ENCODE peak calls at places on chromosome 22, in five cellular contexts. Y is breast epithelium, O is fibroblast of pulmonary artery, G is epithelial cell of esophagus, W is heart left ventricle. C is an unnamed sample.

GRCh38 chr22:25368271-25368670 is 148.8 kb downstream of the CRYBB2 start:
- DNase-seq in Y (no peak), W (no peak), O (peak; percentile 71), G (peak; percentile 65), C (no peak)

GRCh38 chr22:32661296-32661695 is 140.2 kb upstream of the TIMP3 start:
- DNase-seq in G (peak; percentile 69), O (peak; percentile 87), W (peak; percentile 84), Y (peak; percentile 59), C (no peak)

GRCh38 chr22:45246060-45246985 is 5.6 kb upstream of the KIAA0930 start:
- DNase-seq in W (no peak), O (peak; percentile 91), G (peak; percentile 97), Y (no peak), C (peak; percentile 93)

GRCh38 chr22:19122752-19123492 is 710 bp upstream of the DGCR2 start:
- DNase-seq in Y (peak; percentile 27), G (no peak), O (no peak), W (no peak), C (no peak)

GRCh38 chr22:36546932-36547331 is 18.0 kb upstream of the EIF3D start:
- DNase-seq in W (no peak), Y (no peak), G (peak; percentile 93), O (peak; percentile 61), C (no peak)

GRCh38 chr22:31253949-31254348 is 38.3 kb downstream of the PIK3IP1 start:
- DNase-seq in G (peak; percentile 100), Y (peak; percentile 99), W (no peak), O (peak; percentile 22), C (peak; percentile 88)

GRCh38 chr22:37403267-37403960 is 23.9 kb downstream of the ELFN2 start:
- DNase-seq in O (no peak), Y (no peak), W (no peak), G (no peak), C (no peak)

GRCh38 chr22:49999063-49999900 is 13.3 kb downstream of the IL17REL start:
- DNase-seq in O (no peak), W (peak; percentile 76), G (peak; percentile 23), Y (no peak), C (peak; percentile 65)

GRCh38 chr22:21866821-21867527 is 471 bp downstream of the MAPK1 start:
- DNase-seq in O (no peak), W (peak; percentile 68), G (peak; percentile 19), Y (no peak), C (peak; percentile 19)

GRCh38 chr22:50477923-50478322 is 3.1 kb upstream of the SBF1 start:
- DNase-seq in W (no peak), O (no peak), Y (no peak), G (no peak), C (no peak)

GRCh38 chr22:25764270-25765015 is 22.5 kb downstream of the MYO18B start:
- DNase-seq in Y (no peak), O (no peak), G (no peak), W (no peak), C (no peak)

GRCh38 chr22:39662677-39663034 is 92.1 kb downstream of the CACNA1I start:
- DNase-seq in G (no peak), W (no peak), O (no peak), Y (no peak), C (no peak)

GRCh38 chr22:39661501-39661841 is 90.9 kb downstream of the CACNA1I start:
- DNase-seq in Y (no peak), O (no peak), W (no peak), G (no peak), C (no peak)

GRCh38 chr22:39663751-39664150 is 93.2 kb downstream of the CACNA1I start:
- DNase-seq in O (no peak), G (no peak), W (no peak), Y (peak; percentile 22), C (no peak)

GRCh38 chr22:39664485-39665200 is 94.1 kb downstream of the CACNA1I start:
- DNase-seq in G (no peak), O (no peak), W (no peak), Y (no peak), C (no peak)

DNA sequence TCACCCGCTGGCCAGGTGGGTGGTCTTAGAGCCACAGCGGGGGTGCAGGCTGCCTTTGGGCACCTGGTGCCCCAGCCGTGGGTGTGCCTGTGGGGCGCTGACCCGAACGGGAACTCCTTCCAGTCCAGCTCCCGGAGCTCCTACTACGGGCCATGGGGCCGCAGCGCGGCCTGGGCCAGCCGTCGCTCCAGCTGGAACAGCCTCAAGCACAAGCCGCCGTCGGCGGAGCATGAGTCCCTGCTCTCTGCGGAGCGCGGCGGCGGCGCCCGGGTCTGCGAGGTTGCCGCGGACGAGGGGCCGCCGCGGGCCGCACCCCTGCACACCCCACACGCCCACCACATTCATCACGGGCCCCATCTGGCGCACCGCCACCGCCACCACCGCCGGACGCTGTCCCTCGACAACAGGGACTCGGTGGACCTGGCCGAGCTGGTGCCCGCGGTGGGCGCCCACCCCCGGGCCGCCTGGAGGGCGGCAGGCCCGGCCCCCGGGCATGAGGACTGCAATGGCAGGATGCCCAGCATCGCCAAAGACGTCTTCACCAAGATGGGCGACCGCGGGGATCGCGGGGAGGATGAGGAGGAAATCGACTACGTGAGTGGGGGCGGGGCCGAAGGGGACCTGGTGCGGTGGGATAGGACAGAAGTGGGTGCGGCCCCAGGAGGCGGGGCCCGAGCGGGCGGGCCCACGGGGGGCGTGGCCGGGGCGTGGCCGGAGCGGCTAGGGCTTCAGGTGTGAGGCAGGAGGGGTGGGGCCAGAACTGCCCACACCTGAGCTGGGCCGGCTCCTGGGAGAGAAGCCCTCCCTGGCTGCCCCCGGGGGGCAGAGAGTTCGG is 91.5 kb downstream of the CACNA1I start:
- DNase-seq in W (no peak), G (peak; percentile 31), Y (peak; percentile 68), O (no peak), C (peak; percentile 21)
- H3K4me3 ChIP-seq in W (no peak overlapping the region), G (no peak overlapping the region), Y (peak overlapping the region; percentile 46), O (no peak overlapping the region), C (no peak overlapping the region)

GRCh38 chr22:42108848-42109247 is 18.3 kb upstream of the NDUFA6 start:
- DNase-seq in W (no peak), O (no peak), G (no peak), Y (no peak), C (peak; percentile 34)

GRCh38 chr22:42116848-42117424 is 13.7 kb downstream of the CYP2D6 start:
- DNase-seq in O (peak; percentile 30), Y (no peak), W (no peak), G (no peak), C (peak; percentile 58)

GRCh38 chr22:42114721-42115120 is 15.9 kb downstream of the CYP2D6 start:
- DNase-seq in W (no peak), Y (no peak), G (no peak), O (peak; percentile 31), C (no peak)

DNA sequence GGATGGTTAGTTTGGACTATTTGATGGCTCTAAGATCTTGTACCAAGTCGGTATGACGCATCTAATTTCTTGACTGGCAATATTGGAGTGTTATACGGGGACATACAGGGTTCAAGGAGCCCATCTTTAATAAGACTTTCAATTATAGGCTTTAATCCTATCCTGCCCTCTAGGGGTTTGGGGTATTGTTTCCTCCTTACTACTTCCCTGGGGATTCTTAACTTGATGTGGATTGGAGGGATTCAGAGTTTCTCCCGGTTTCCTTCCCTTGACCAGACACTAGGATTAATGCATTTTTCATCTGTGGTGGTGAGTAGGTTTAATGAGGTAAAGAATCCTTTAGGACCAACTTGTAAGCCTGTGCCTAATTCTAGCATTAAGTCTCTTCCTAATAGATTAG is 18.8 kb downstream of the CYP2D6 start:
- DNase-seq in O (no peak), G (no peak), Y (no peak), W (no peak), C (no peak)
- TF ChIP-seq CTCF in O (no peak), G (no peak), Y (no peak), W (no peak), C (no peak)

GRCh38 chr22:20437253-20438065 is at the start of gene SCARF2:
- DNase-seq in Y (no peak), W (peak; percentile 84), O (peak; percentile 62), G (no peak), C (no peak)
- H3K4me3 ChIP-seq in Y (peak within 1 kb of the TSS; percentile 69), W (peak within 1 kb of the TSS; percentile 81), O (peak within 1 kb of the TSS; percentile 90), G (peak within 1 kb of the TSS; percentile 23), C (peak within 1 kb of the TSS; percentile 37)

DNA sequence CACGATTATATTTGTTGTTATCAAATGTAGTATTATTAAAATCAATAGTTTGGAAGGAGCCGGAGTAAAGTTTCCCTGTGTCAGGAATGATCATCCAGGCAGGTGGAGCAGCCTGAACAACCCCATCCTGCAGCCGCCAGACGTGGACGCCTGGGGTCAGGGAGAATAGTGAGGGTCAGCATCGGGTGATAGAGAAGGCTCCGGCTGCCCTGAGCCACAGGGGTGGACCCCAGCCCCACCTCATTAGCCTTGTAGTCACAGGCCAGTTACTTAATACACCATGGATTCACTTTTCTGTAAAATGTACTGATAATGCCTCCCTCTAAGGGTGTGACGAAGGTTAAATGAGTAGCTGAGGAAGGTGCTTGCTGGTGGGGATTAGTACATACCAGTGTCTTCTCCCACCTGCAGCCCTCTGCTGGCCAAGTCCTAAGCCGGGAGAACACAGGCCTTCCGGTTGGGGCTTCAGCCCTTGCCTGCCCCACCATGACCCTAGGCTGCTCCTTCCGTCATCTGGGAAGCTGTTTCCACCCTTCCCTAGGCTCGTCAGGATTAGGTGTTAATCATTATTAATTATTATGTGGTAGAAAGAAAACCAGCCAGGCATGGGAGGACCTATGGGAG is 14.9 kb downstream of the TMEM121B start:
- DNase-seq in W (no peak), Y (no peak), O (no peak), G (no peak), C (no peak)
- TF ChIP-seq CTCF in W (no peak), Y (no peak), O (no peak), G (no peak), C (no peak)

GRCh38 chr22:22927888-22928665 is 40.5 kb downstream of the IGLL5 start:
- DNase-seq in O (peak; percentile 3), W (peak; percentile 41), G (no peak), Y (no peak), C (no peak)
- H3K4me3 ChIP-seq in O (no peak overlapping the region), W (no peak overlapping the region), G (no peak overlapping the region), Y (no peak overlapping the region), C (no peak overlapping the region)

DNA sequence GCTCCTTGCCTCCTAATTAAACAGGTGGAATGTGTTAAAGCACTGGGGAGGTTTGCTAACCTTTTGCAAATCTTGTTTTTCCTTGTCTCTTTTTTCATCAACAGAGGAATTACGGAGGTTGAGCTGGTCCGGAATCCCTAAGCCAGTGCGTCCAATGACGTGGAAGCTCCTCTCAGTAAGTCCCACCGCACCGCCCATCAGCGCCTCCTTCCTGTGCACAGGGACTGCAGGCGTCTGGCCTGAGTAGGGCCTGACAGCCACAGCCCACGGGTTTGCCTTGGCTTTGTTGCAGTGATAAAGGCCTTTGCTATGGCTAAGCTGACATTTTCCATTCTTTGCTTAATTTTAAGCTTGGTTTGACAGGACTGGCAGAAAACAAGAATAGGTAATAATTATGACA is 116.1 kb downstream of the TBC1D22A start:
- DNase-seq in W (no peak), Y (no peak), G (no peak), O (no peak), C (no peak)
- TF ChIP-seq CTCF in W (no peak), Y (no peak), G (no peak), O (no peak), C (no peak)